ENCODE peak calls at places on chromosome 5, in six cellular contexts. F is CD4-positive, alpha-beta memory T cell; N is fibroblast of mammary gland; G is A549; J is lower lobe of right lung; U is tibial artery. L is an unnamed sample.

GRCh38 chr5:78295035-78295961 is 800 bp upstream of the AP3B1 start:
- DNase-seq in J (peak), N (no peak), G (peak), U (peak), F (peak), L (peak)

GRCh38 chr5:2269656-2270055 is 386.9 kb upstream of the IRX4 start:
- DNase-seq in U (no peak), N (no peak), J (no peak), F (no peak), G (no peak), L (no peak)

GRCh38 chr5:173230741-173231380 is 4.1 kb downstream of the NKX2-5 start:
- DNase-seq in U (peak), G (no peak), J (no peak), F (no peak), N (no peak), L (no peak)

GRCh38 chr5:157484768-157485167 is 24.8 kb downstream of the NIPAL4 start:
- DNase-seq in F (no peak), N (peak), G (no peak), J (peak), U (peak), L (no peak)

GRCh38 chr5:170057311-170057710 is 48.4 kb upstream of the FOXI1 start:
- DNase-seq in G (no peak), J (peak), N (no peak), F (no peak), U (no peak), L (peak)

GRCh38 chr5:95812100-95812472 is 10.4 kb downstream of the GLRX start:
- DNase-seq in N (peak), G (no peak), J (peak), U (no peak), F (peak), L (no peak)

GRCh38 chr5:11903121-11903613 is 1.1 kb downstream of the CTNND2 start:
- DNase-seq in N (no peak), J (no peak), F (no peak), U (no peak), G (no peak), L (no peak)

GRCh38 chr5:104353371-104353770 is 790.8 kb upstream of the NUDT12 start:
- DNase-seq in G (no peak), N (no peak), F (no peak), U (no peak), J (no peak), L (no peak)

GRCh38 chr5:180636403-180637075 is 12.9 kb downstream of the FLT4 start:
- DNase-seq in N (peak), G (no peak), J (peak), U (peak), F (no peak), L (no peak)

GRCh38 chr5:177399903-177400868 is at the start of gene PFN3:
- DNase-seq in U (no peak), J (no peak), F (no peak), G (no peak), N (peak), L (no peak)

GRCh38 chr5:113068559-113068958 is 92.0 kb downstream of the DCP2 start:
- DNase-seq in U (no peak), F (no peak), N (peak), J (no peak), G (no peak), L (no peak)

GRCh38 chr5:156497816-156498215 is 170.9 kb downstream of the SGCD start:
- DNase-seq in G (no peak), U (no peak), F (no peak), N (peak), J (no peak), L (no peak)

GRCh38 chr5:65832603-65833228 is 93.7 kb upstream of the ERBIN start:
- DNase-seq in J (no peak), G (no peak), U (no peak), N (no peak), F (no peak), L (no peak)

GRCh38 chr5:6510132-6510531 is 61.5 kb downstream of the UBE2QL1 start:
- DNase-seq in U (no peak), N (peak), J (no peak), F (no peak), G (no peak), L (no peak)

GRCh38 chr5:177431317-177432142 is 5.1 kb downstream of the GRK6 start:
- DNase-seq in J (peak), U (no peak), N (no peak), F (peak), G (no peak), L (peak)

GRCh38 chr5:105503950-105504349 is 1941.4 kb upstream of the NUDT12 start:
- DNase-seq in N (no peak), J (no peak), F (no peak), G (no peak), U (no peak), L (no peak)

GRCh38 chr5:157458835-157459234 is 1.2 kb upstream of the NIPAL4 start:
- DNase-seq in G (no peak), J (no peak), N (no peak), U (no peak), F (no peak), L (no peak)

GRCh38 chr5:8848362-8848761 is 697.5 kb downstream of the SEMA5A start:
- DNase-seq in J (no peak), U (no peak), G (no peak), N (no peak), F (no peak), L (no peak)

GRCh38 chr5:89034588-89034987 is 151.6 kb upstream of the MEF2C start:
- DNase-seq in G (no peak), F (no peak), J (no peak), U (no peak), N (peak), L (no peak)

GRCh38 chr5:157778121-157778805 is 34.8 kb downstream of the LSM11 start:
- DNase-seq in F (no peak), U (no peak), J (no peak), N (peak), G (no peak), L (no peak)

GRCh38 chr5:15476977-15477376 is 23.0 kb upstream of the FBXL7 start:
- DNase-seq in F (no peak), J (no peak), N (no peak), U (no peak), G (no peak), L (no peak)

GRCh38 chr5:172412724-172413260 is 41.5 kb downstream of the SH3PXD2B start:
- DNase-seq in J (peak), N (peak), U (peak), G (no peak), F (no peak), L (peak)

GRCh38 chr5:171647043-171647899 is 138.3 kb upstream of the SMIM23 start:
- DNase-seq in F (no peak), U (no peak), N (peak), J (no peak), G (peak), L (no peak)

GRCh38 chr5:133840168-133840567 is 128.3 kb downstream of the C5orf15 start:
- DNase-seq in U (peak), F (no peak), J (no peak), G (no peak), N (no peak), L (no peak)

GRCh38 chr5:148403344-148403743 is 19.6 kb downstream of the FBXO38 start:
- DNase-seq in N (no peak), G (no peak), F (no peak), U (no peak), J (no peak), L (no peak)
- H3K4me3 ChIP-seq in N (no peak), G (no peak), F (no peak), U (no peak), J (no peak), L (no peak)

GRCh38 chr5:96880402-96881164 is 4.3 kb downstream of the ERAP2 start:
- DNase-seq in N (peak), G (peak), F (no peak), U (no peak), J (no peak), L (no peak)
- H3K4me3 ChIP-seq in N (no peak), G (no peak), F (peak), U (no peak), J (peak), L (no peak)

DNA sequence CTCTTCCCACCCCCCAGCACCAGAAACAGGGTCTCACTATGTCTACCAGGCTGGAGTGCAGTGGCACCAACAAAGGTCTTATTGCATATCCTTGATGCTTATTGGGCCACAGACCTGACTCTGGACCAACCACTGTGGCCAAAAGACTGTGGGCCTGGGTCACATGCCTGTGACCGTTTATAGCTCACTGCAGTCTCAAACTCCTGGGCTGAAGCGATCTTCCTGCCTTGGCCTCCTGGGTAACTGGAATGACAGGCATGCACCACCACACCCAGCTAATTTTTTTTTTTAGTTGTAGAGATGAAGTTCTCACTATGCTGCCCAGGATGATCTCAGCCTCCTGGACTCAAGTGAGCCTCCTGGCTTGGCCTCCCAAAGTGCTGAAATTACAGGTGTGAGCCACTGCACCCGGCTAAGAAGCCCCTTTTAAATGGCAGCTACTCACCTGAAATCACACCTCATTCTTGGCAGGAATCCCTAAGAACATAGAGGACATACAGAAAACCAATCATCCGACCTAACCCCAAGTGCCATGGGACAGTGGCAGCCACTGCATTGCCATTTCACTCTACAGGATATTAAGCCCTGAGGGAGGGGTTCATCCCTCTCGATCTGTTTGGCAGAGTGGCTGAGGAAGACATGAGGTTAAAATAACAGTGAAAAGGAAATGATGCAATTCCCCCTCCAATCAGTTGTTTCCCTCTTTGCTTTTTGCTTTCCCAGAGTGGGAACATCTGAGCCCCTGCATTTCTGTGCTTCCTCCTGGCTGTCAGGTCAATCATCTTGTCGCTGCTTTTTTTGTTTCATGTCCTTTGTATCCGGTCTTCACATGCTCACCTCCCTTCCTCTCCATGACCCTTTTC is 74.6 kb downstream of the LRRC70 start:
- DNase-seq in G (no peak), N (no peak), J (no peak), F (no peak), U (no peak), L (no peak)
- H3K4me3 ChIP-seq in G (no peak), N (no peak), J (no peak), F (no peak), U (no peak), L (no peak)

GRCh38 chr5:1166370-1166769 is 35.0 kb upstream of the SLC6A19 start:
- DNase-seq in U (no peak), N (no peak), F (no peak), J (no peak), G (no peak), L (no peak)

GRCh38 chr5:1167361-1167727 is 34.1 kb upstream of the SLC6A19 start:
- DNase-seq in N (no peak), G (no peak), F (no peak), U (no peak), J (peak), L (no peak)

GRCh38 chr5:1168751-1169607 is 32.4 kb upstream of the SLC6A19 start:
- DNase-seq in N (no peak), G (no peak), J (peak), U (no peak), F (no peak), L (no peak)

GRCh38 chr5:1169608-1170115 is 31.7 kb upstream of the SLC6A19 start:
- DNase-seq in N (no peak), J (peak), G (no peak), F (no peak), U (no peak), L (peak)

GRCh38 chr5:1167728-1168709 is 33.4 kb upstream of the SLC6A19 start:
- DNase-seq in G (peak), J (peak), F (peak), U (no peak), N (peak), L (peak)
- H3K4me3 ChIP-seq in G (peak), J (peak), F (no peak), U (no peak), N (no peak), L (no peak)

GRCh38 chr5:80184235-80185023 is 71.4 kb downstream of the SERINC5 start:
- DNase-seq in N (no peak), U (no peak), J (peak), F (no peak), G (peak), L (no peak)

GRCh38 chr5:80177236-80177635 is 78.6 kb downstream of the SERINC5 start:
- DNase-seq in G (no peak), N (no peak), J (no peak), U (no peak), F (no peak), L (no peak)

GRCh38 chr5:80185095-80185494 is 70.8 kb downstream of the SERINC5 start:
- DNase-seq in F (peak), U (no peak), N (no peak), J (no peak), G (no peak), L (no peak)

GRCh38 chr5:80182802-80183645 is 72.8 kb downstream of the SERINC5 start:
- DNase-seq in F (peak), U (no peak), G (peak), N (no peak), J (no peak), L (no peak)

DNA sequence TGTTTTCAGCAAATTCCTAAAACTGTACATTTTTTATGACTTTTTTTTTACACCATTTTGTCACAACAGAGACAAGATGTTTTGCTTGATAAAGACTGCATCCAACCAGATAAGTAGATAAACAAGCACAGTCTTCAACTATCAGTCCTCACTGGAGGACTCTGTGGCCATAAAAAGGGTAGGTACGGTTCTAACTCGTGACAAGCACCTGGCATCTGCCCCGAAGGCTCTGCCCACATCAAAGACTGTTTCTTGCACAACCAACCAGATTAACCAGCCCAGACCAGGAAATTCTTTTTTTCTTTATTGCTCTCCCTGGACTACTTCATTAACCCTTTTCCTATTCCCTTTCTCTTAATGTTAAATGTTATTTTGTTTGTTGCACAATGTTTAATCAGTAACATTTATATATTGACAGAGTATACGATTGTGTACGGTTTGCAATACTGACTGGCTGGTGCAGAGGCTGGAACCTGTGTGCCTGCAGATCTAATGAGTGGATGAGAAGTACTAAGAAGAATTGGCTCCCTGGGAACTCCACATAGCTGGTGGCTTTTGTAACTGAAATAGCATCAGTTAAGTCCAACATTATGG is 74.1 kb downstream of the SERINC5 start:
- DNase-seq in J (peak), G (peak), F (peak), U (no peak), N (peak), L (peak)
- H3K4me3 ChIP-seq in J (no peak), G (no peak), F (no peak), U (no peak), N (no peak), L (no peak)

DNA sequence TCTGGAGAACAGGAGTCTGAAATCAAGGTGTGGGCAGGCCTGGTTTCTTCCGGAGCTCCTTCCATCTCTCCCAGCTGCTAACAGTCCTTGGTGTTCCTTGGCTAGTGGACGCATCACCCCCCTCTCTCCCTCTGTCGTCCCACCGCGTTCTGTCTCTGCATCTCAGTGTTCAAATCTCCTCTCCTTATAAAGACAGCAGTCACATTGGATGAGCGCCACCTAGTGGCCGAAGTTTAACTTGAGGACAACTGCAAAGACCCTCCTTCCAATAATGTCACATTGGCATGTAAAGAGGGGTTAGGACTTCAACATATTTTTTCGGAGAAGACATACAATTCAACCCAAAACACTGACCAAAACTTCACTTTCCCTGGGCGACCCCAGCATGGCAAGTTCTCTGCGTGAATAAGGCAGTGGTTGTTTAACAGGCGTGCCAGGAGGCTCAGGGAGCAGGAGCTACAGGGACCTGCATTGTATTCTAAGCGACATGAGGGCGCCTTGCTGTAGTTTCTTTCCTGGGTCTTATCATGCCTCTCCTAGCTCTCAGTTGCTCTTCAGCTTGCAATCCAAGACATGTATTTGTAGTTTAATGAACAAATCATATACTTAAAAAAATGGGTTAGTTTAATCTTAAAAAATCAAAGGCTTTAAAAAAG is 27.9 kb upstream of the BASP1 start:
- DNase-seq in J (peak), N (peak), F (no peak), U (peak), G (peak), L (no peak)
- H3K4me3 ChIP-seq in J (no peak), N (no peak), F (no peak), U (no peak), G (no peak), L (no peak)

DNA sequence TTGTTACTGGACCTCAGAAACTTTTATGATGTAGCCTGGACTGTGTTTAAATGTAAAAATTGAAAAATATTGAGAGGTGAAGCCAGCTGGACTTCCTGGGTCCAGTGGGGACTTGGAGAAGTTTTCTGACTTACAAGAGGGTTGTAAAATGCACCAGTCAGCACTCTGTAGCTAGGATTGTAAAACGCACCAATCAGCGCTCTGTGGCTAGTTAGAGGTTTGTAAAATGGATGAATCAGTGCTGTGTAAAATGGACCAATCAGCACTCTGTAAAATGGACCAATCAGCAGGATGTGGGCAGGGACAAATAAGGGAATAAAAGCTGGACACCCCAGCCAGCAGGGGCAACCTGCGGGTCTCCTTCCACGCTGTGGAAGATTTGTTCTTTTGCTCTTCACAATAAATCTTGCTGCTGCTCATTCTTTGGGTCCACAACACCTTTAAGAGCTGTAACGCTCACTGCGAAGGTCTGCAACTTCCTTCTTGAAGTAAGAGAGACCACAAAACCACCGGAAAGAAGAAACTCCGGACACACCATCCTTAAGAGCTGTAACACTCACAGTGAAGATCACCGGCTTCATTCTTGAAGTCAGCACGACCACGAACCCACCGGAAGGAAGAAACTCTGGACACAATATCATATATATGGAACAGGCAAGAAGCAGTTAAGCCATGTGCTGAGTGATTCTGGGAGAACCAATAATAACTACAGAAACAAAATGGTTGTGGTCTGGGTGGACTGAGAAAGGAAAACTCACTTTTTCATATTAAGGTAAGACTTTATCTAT is 201.3 kb downstream of the GABRG2 start:
- DNase-seq in N (no peak), J (no peak), F (no peak), U (no peak), G (no peak), L (no peak)
- H3K4me3 ChIP-seq in N (no peak), J (no peak), F (no peak), U (no peak), G (no peak), L (no peak)

GRCh38 chr5:175415303-175415702 is 28.7 kb downstream of the DRD1 start:
- DNase-seq in U (no peak), G (no peak), F (no peak), N (no peak), J (no peak), L (no peak)
- H3K4me3 ChIP-seq in U (no peak), G (no peak), F (no peak), N (no peak), J (no peak), L (no peak)

DNA sequence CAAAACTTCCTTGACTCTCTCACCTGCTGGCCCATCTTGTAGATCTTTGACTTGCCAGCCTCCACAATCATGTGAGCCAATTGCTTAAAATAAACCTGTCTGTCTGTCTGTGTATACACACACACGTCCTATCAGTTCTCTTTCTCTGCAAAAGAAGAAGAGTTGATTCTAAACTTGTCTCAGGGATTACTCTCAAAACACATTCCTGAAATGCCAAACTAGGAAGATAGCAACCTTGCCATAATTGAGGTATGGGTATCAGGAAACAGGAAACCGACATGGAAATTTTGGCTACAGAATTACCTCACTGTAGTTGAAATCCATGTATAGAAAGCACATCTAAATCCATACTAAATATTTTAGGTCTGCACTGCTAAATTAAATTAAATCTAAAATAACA is 483.4 kb downstream of the PLK2 start:
- DNase-seq in F (no peak), N (no peak), U (no peak), J (no peak), G (no peak), L (no peak)
- H3K4me3 ChIP-seq in F (no peak), N (no peak), U (no peak), J (no peak), G (no peak), L (no peak)